ENCODE peak calls at places on chromosomes 2 and 18, in four cellular contexts. L is upper lobe of left lung, D is stomach, J is HCT116. P is an unnamed sample.

GRCh38 chr18:53442415-53442783 is 782.1 kb downstream of the MBD2 start:
- DNase-seq in L (no peak), D (no peak), J (no peak), P (no peak)

GRCh38 chr2:8803658-8804379 is 33.6 kb downstream of the KIDINS220 start:
- DNase-seq in L (peak; percentile 83), D (peak; percentile 62), J (peak; percentile 91), P (peak; percentile 69)

GRCh38 chr2:172427990-172428840 is 829 bp downstream of the ITGA6 start:
- DNase-seq in L (peak; percentile 39), D (peak; percentile 73), J (no peak), P (peak; percentile 56)

GRCh38 chr2:72325592-72326422 is 178.1 kb upstream of the CYP26B1 start:
- DNase-seq in L (no peak), D (peak; percentile 31), J (no peak), P (no peak)

GRCh38 chr2:54239427-54239826 is 16.6 kb downstream of the TSPYL6 start:
- DNase-seq in L (no peak), D (no peak), J (no peak), P (no peak)

GRCh38 chr2:180542510-180542909 is 437.9 kb upstream of the UBE2E3 start:
- DNase-seq in L (no peak), D (no peak), J (no peak), P (no peak)

GRCh38 chr2:241053576-241054251 is 48.4 kb downstream of the MTERF4 start:
- DNase-seq in L (no peak), D (no peak), J (no peak), P (peak; percentile 1)

GRCh38 chr18:78561757-78562445 is 417.7 kb upstream of the SALL3 start:
- DNase-seq in L (no peak), D (no peak), J (no peak), P (no peak)

GRCh38 chr2:159571540-159572260 is 44.6 kb downstream of the BAZ2B start:
- DNase-seq in L (no peak), D (no peak), J (no peak), P (no peak)

GRCh38 chr2:159574246-159574645 is 42.1 kb downstream of the BAZ2B start:
- DNase-seq in L (peak; percentile 49), D (no peak), J (no peak), P (no peak)

GRCh38 chr2:159573846-159574245 is 42.5 kb downstream of the BAZ2B start:
- DNase-seq in L (no peak), D (no peak), J (no peak), P (no peak)

GRCh38 chr2:159572459-159572858 is 43.9 kb downstream of the BAZ2B start:
- DNase-seq in L (no peak), D (no peak), J (no peak), P (no peak)

GRCh38 chr2:159573294-159573693 is 43.1 kb downstream of the BAZ2B start:
- DNase-seq in L (no peak), D (no peak), J (no peak), P (no peak)
- H3K27ac ChIP-seq in L (no peak overlapping the region), D (no peak overlapping the region), J (no peak overlapping the region), P (no peak overlapping the region)

GRCh38 chr18:48947583-48947982 is 3.2 kb downstream of the SMAD7 start:
- DNase-seq in L (peak; percentile 65), D (peak; percentile 48), J (no peak), P (no peak)

GRCh38 chr18:48949051-48949605 is 1.6 kb downstream of the SMAD7 start:
- DNase-seq in L (no peak), D (peak; percentile 69), J (no peak), P (no peak)

GRCh38 chr18:48949606-48950535 is 894 bp downstream of the SMAD7 start:
- DNase-seq in L (peak; percentile 71), D (peak; percentile 55), J (no peak), P (no peak)

GRCh38 chr18:48947102-48947501 is 3.7 kb downstream of the SMAD7 start:
- DNase-seq in L (peak; percentile 61), D (no peak), J (no peak), P (no peak)

DNA sequence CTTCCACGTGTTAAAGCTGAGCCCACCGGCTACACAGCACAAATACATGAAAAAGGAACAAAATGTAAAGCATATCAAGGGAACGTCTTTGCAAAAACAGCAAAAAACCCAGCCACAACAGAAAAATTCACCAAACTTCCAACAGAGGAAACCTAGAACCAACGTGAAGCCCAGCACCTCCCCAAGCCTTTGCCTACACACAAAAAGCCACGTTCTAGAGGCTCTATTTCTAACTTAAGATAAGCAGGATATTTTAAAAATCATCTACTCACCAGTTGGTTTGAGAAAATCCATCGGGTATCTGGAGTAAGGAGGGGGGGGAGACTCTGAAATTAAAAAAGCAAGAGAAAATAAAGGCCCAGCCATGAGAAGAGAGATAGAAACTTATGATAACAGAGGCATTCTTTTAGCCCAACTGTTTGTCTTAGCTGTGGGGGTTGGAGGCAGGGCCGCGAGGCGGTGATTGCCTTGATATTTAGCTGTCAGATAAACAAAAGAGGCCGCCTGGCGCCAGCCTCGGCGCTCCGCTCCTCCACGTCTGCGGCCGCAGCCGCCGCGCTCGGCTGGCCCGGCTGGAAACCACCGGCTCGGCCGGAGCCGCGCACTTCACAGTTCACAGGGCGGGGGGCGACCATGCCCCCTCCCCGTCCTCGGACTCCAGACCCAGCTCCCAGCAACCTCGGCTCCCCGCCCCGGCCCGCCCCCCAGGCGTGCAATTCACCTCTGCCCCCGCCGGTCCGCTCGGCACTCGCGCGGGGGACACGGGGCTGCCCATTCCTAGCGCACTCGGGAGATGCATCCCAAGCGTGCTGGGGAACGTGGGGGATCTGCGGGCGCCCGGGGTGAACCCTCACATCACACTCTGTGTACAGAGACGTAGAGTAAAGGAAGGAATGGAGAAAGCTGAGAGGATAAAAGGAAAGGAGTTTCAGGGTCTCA is 2.4 kb downstream of the SMAD7 start:
- DNase-seq in L (peak; percentile 66), D (peak; percentile 77), J (no peak), P (peak; percentile 75)
- TF ChIP-seq POLR2AphosphoS5 in L (peak; percentile 61), D (peak; percentile 56), J (no peak), P (no peak)

GRCh38 chr2:43766006-43766405 is 7.8 kb upstream of the DYNC2LI1 start:
- DNase-seq in L (no peak), D (no peak), J (no peak), P (no peak)
- H3K27me3 ChIP-seq in L (no peaks in the 10 kb centered on the region), D (no peaks in the 10 kb centered on the region), J (no peaks in the 10 kb centered on the region), P (no peaks in the 10 kb centered on the region)

GRCh38 chr2:23596316-23596885 is 211.4 kb downstream of the KLHL29 start:
- DNase-seq in L (no peak), D (no peak), J (no peak), P (no peak)

GRCh38 chr2:23594079-23594494 is 209.1 kb downstream of the KLHL29 start:
- DNase-seq in L (no peak), D (no peak), J (no peak), P (peak; percentile 32)

GRCh38 chr2:23597687-23598086 is 212.7 kb downstream of the KLHL29 start:
- DNase-seq in L (no peak), D (no peak), J (no peak), P (no peak)

GRCh38 chr2:23595021-23595420 is 210.0 kb downstream of the KLHL29 start:
- DNase-seq in L (no peak), D (no peak), J (no peak), P (no peak)

DNA sequence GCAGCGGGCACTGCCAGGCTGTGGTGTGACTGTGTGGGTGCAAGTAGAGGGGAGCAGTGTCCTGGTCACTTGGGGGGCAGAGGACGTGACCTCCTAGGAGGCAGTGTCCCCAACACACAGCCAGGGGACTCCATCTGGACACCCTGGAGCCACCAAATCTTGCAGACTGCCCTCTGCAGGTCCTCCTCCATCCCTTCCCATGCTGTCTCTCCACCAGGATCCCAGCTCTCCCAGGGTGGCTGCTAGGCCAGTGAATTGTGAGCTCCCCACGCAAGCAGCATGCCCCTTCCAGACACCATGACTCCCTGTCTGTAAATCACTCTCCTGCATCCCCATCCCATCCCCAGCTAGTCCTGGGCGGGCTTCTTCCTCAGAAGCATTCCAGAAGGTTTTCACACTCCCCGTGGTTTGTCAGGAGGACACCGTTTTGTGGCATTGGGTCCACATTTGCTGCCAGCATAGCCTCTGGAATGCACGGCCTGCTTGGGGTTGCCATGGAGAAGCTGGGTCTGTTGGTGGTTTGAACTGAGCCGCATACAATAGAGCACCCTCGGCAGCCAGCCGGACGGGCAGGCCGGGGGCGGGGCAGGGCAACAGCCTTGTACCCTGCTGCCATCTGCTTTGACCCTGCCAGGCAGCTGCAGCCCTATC is 210.7 kb downstream of the KLHL29 start:
- DNase-seq in L (no peak), D (no peak), J (no peak), P (peak; percentile 30)
- H3K27ac ChIP-seq in L (no peak overlapping the region), D (peak overlapping the region; percentile 91), J (no peak overlapping the region), P (peak overlapping the region; percentile 76)

GRCh38 chr2:207473203-207473865 is 56.4 kb upstream of the CREB1 start:
- DNase-seq in L (peak; percentile 50), D (peak; percentile 33), J (peak; percentile 29), P (peak; percentile 21)
- TF ChIP-seq POLR2AphosphoS5 in L (no peak), D (no peak), J (no peak), P (no peak)

DNA sequence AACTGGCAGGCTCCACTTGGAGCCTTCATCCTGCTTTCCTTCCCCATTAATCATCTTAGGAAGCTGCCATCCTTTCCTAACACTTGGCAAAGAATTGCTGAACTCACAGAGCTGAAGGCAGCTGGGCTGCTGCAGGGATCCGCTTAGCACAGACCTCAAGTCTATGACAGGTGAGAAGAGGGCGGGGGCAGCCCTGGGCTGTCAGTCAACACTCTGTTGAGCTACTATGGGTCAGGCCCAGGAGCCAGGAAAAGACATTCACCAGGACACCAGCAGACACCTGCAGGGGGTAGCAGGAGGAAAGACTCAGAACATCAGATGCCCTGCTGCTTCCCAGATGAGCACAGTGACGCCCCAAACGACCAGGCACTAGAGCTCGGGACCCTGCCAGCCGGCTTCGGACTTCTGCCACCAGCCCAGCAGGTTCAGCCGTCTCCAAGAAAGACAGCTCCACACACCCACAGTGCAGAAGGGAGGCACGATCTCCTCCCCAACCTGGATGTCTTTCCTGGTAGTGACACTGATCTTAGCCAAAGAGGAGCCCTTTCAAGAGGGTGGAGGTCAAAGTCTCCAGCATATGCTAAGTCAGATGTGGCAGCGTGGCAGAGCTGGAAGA is 55.2 kb downstream of the SNORC start:
- DNase-seq in L (no peak), D (no peak), J (no peak), P (no peak)
- H3K27me3 ChIP-seq in L (peaks cover 11% of the 10 kb centered on the region), D (peaks cover 26% of the 10 kb centered on the region), J (no peaks in the 10 kb centered on the region), P (peaks cover 13% of the 10 kb centered on the region)

DNA sequence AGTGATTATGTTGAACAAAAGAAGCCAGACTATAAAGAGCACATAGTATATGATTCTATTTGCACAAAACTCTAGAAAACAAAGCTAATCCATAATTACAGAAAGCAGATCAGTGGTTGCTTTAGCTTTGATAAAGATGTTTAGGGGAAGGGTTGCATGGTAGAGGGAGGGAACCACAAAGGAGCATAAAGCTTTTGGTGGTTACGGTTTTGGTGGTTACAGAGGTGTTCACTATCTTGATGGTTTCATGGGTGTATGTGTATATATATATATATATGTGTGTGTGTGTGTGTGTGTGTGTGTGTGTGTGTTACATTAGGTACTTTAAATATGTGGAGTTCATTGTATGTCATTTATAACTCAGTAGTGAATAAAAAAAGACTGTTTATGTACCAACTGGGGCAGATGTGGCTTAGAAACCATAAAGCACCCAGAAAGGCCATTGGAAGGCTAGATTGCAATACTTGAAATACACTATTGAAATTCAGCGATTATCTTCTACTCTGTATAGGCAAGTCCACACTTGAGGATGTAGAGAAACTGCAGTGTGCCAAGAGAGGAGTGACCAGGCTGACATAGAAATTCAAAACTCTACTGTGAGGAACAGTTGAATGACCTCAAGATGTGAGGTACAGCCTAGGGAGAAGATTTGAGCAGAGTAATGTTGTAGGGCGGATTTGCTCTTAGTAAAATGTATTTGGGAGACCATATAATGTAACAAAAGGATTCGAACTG is 60.6 kb downstream of the CAB39 start:
- DNase-seq in L (no peak), D (no peak), J (no peak), P (no peak)
- H3K27ac ChIP-seq in L (no peak overlapping the region), D (no peak overlapping the region), J (peak overlapping the region; percentile 75), P (no peak overlapping the region)